ENCODE peak calls at places on chromosomes 1 and 21, in ten cellular contexts. M, U, X, N, T, W, D, J, H and O are unnamed samples.

GRCh38 chr1:242120432-242120831 is 121.5 kb upstream of the MAP1LC3C start:
- DNase-seq in M (no peak), U (no peak), X (no peak), N (no peak), T (no peak), W (no peak), D (no peak), J (no peak), H (no peak), O (no peak)

GRCh38 chr1:59972216-59972924 is 45.8 kb upstream of the CYP2J2 start:
- DNase-seq in M (no peak), U (no peak), X (no peak), N (no peak), T (no peak), W (peak), D (no peak), J (peak), H (no peak), O (no peak)

GRCh38 chr1:220708929-220709801 is 19.0 kb downstream of the C1orf115 start:
- DNase-seq in M (no peak), U (no peak), X (no peak), N (no peak), T (no peak), W (no peak), D (no peak), J (no peak), H (no peak), O (no peak)

GRCh38 chr1:232335261-232335660 is 294.7 kb downstream of the SIPA1L2 start:
- DNase-seq in M (no peak), U (no peak), X (no peak), N (no peak), T (no peak), W (no peak), D (no peak), J (no peak), H (no peak), O (no peak)

GRCh38 chr1:20658166-20658915 is 2.8 kb downstream of the DDOST start:
- DNase-seq in M (no peak), U (no peak), X (no peak), N (no peak), T (peak), W (no peak), D (no peak), J (no peak), H (no peak), O (no peak)

GRCh38 chr1:157117527-157118057 is 18.0 kb upstream of the ETV3L start:
- DNase-seq in M (no peak), U (no peak), X (no peak), N (no peak), T (no peak), W (no peak), D (peak), J (peak), H (no peak), O (no peak)

GRCh38 chr1:172761581-172762025 is 102.7 kb downstream of the FASLG start:
- DNase-seq in M (no peak), U (no peak), X (no peak), N (no peak), T (no peak), W (peak), D (no peak), J (no peak), H (peak), O (peak)

GRCh38 chr1:19698181-19698580 is 33.5 kb downstream of the HTR6 start:
- DNase-seq in M (no peak), U (no peak), X (no peak), N (no peak), T (no peak), W (no peak), D (no peak), J (no peak), H (no peak), O (no peak)

GRCh38 chr1:21724098-21724497 is 54.9 kb upstream of the RAP1GAP start:
- DNase-seq in M (no peak), U (no peak), X (no peak), N (no peak), T (no peak), W (no peak), D (no peak), J (no peak), H (no peak), O (no peak)

GRCh38 chr1:84387480-84388163 is 10.7 kb upstream of the DNASE2B start:
- DNase-seq in M (no peak), U (no peak), X (no peak), N (no peak), T (no peak), W (no peak), D (no peak), J (no peak), H (no peak), O (no peak)

GRCh38 chr1:7644906-7645750 is 126.0 kb upstream of the VAMP3 start:
- DNase-seq in M (no peak), U (no peak), X (no peak), N (no peak), T (peak), W (peak), D (no peak), J (no peak), H (no peak), O (peak)

GRCh38 chr1:213399695-213400094 is 348.7 kb downstream of the RPS6KC1 start:
- DNase-seq in M (no peak), U (no peak), X (no peak), N (no peak), T (no peak), W (no peak), D (no peak), J (no peak), H (no peak), O (no peak)

GRCh38 chr21:42971897-42972275 is 2.5 kb upstream of the PKNOX1 start:
- DNase-seq in M (no peak), U (no peak), X (no peak), N (no peak), T (no peak), W (no peak), D (no peak), J (no peak), H (no peak), O (no peak)

DNA sequence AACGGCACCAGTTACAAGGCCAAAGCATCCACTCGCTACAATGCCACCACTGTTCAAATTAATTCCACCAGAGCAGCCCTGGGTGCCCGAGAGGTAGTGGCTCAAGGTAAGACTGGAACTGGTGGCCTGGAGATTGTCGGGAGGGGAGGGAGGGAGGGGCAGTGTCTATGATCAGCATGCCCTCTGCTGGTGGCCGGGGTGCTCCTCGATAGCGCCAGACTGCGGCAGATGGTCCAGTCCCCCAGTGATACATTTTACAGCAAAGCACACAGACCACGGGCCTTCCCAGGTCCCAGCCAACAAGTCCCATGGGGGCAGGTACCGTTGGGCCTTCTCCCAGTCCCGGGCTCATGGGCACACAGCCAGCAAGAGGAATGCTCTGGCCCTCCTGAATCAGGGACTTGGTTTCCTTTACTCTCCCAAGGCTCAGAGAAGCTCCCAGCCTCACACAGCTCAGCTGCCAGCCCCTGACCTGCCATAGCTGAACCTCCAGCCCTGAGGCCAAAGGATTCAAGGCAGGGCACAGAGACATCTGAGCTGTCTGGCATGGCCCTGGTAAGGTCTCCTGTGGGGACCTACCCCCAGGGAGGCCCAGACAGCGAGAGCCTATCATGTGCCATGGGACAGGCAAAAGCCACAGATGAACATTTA is 15.3 kb downstream of the ACOT7 start:
- DNase-seq in M (no peak), U (no peak), X (no peak), N (no peak), T (no peak), W (no peak), D (no peak), J (no peak), H (no peak), O (no peak)
- TF ChIP-seq CTCF in M (no peak), U (no peak), X (no peak), N (no peak), T (no peak), W (no peak), D (no peak), J (no peak), H (peak), O (no peak)

DNA sequence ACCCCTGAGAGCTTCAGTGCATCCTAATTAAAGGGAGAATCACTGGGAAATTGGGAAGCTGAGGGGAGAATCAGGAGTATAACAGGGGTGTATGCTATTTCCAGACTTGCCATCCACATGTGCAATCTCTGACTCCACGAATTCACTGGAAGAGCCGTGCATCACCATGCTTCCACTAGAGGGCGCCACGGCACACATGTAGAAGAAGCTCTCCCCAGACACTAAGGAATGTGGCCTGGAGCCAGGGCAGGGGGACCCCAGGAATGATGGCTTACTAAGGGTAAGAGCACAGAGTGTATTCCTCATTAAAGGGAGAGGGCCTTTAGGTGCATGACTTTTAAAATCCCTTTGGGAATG is 81.5 kb downstream of the ABCA4 start:
- DNase-seq in M (no peak), U (no peak), X (no peak), N (no peak), T (peak), W (peak), D (peak), J (peak), H (peak), O (peak)
- TF ChIP-seq CTCF in M (peak), U (peak), X (peak), N (peak), T (peak), W (peak), D (peak), J (no peak), H (peak), O (peak)

DNA sequence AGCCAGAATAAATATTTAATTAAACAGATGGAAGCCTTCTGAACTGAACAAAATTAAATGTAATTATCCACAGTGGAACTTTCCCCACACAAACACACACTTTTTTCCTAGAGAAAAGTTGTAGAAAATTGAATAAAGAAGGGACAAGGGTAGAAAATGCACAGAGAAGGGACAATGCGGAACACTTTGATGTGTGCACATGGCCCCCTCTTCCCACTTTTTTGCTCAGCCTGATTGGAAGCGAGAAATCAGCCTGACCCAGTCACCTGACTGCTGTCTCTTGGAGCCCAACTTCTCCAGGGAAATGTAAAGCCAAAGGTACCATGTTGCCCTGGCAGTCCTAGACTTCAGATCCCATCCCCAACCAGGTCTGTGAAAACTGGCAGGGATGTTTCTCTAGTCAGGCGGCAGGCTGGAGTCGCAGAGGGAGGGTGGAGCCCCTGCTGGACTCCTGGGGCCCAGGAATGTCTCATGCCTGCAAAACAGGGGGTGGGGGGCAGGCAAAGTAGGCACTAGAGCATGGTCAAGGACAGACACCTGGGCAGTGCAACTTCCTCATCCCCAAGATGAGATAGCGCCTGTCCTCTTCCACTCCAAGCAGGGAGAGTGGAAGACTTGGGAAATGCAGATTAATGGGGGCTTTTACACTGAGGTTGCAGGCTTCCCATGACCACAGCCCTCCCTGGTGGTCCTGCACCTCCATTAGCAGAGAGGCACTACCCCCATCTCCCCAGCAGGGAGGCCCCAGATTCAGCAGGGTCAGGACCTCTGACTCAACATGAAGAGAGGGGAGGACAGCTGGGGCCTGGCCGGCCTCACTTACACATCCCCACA is 2.8 kb downstream of the CERS2 start:
- DNase-seq in M (no peak), U (no peak), X (no peak), N (no peak), T (no peak), W (no peak), D (no peak), J (no peak), H (no peak), O (no peak)
- TF ChIP-seq CTCF in M (no peak), U (no peak), X (no peak), N (no peak), T (peak), W (no peak), D (peak), J (no peak), H (peak), O (no peak)

GRCh38 chr1:44361478-44361877 is 6.4 kb upstream of the ERI3 start:
- DNase-seq in M (no peak), U (no peak), X (no peak), N (no peak), T (no peak), W (no peak), D (no peak), J (no peak), H (no peak), O (peak)
- TF ChIP-seq CTCF in M (peak), U (peak), X (peak), N (no peak), T (no peak), W (no peak), D (no peak), J (no peak), H (peak), O (no peak)

DNA sequence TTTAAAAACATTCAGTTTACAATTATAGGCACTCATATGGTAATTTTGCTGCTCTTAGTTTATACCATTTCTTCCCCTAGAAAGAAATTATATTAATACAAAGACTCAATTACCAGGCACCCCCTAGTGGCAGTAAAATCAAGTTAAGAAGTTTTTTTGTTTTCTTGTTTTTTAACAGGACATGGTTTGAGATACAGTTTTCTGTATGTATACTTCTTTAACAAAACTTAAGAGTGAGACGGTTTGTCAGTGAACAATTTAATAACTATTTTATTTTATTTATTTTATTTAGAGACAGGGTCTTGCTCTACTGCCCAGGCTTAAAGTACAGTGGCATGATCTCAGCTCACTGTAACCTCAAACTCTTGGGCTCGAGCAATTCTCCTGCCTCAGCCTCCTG is 224.6 kb downstream of the FAF1 start:
- DNase-seq in M (no peak), U (no peak), X (no peak), N (no peak), T (no peak), W (peak), D (no peak), J (no peak), H (no peak), O (peak)
- TF ChIP-seq CTCF in M (peak), U (peak), X (peak), N (peak), T (peak), W (peak), D (peak), J (no peak), H (peak), O (peak)

GRCh38 chr1:53688703-53689102 is 50.3 kb downstream of the GLIS1 start:
- DNase-seq in M (no peak), U (no peak), X (no peak), N (no peak), T (peak), W (no peak), D (no peak), J (no peak), H (no peak), O (peak)
- TF ChIP-seq CTCF in M (no peak), U (no peak), X (no peak), N (no peak), T (peak), W (no peak), D (no peak), J (no peak), H (peak), O (no peak)

GRCh38 chr1:167219646-167220536 is 795 bp upstream of the POU2F1 start:
- DNase-seq in M (peak), U (no peak), X (no peak), N (peak), T (peak), W (peak), D (peak), J (peak), H (peak), O (peak)
- TF ChIP-seq CTCF in M (no peak), U (no peak), X (no peak), N (no peak), T (peak), W (peak), D (no peak), J (no peak), H (peak), O (no peak)

GRCh38 chr1:99738858-99739465 is 27.5 kb downstream of the FRRS1 start:
- DNase-seq in M (no peak), U (no peak), X (no peak), N (no peak), T (no peak), W (no peak), D (no peak), J (no peak), H (no peak), O (no peak)

GRCh38 chr1:99735852-99736251 is 30.6 kb downstream of the FRRS1 start:
- DNase-seq in M (no peak), U (no peak), X (no peak), N (no peak), T (no peak), W (no peak), D (no peak), J (no peak), H (no peak), O (no peak)

GRCh38 chr1:99740141-99740540 is 26.3 kb downstream of the FRRS1 start:
- DNase-seq in M (no peak), U (no peak), X (no peak), N (no peak), T (no peak), W (no peak), D (no peak), J (no peak), H (no peak), O (no peak)

GRCh38 chr1:99731384-99731783 is 35.1 kb downstream of the FRRS1 start:
- DNase-seq in M (no peak), U (no peak), X (peak), N (no peak), T (no peak), W (peak), D (no peak), J (no peak), H (no peak), O (no peak)

DNA sequence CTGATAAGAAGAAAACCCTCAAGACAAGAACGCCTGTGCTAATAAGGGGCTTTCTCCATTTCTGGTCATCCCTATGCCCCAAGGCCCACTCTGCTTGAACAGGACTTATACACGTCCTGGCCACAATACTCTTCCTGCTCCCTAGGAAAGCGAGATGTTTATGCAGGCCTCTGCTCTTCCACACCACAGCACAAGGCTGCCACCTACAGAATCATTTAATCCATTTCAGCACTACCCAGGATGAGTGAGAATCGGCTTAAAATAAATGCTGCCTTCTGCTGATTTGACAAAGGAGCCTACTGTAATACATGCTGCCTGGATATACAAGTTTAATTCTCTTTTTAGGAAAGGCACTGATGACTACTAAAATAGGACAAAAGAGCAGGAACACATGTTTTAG is 29.4 kb downstream of the FRRS1 start:
- DNase-seq in M (peak), U (peak), X (peak), N (no peak), T (peak), W (peak), D (no peak), J (no peak), H (peak), O (peak)
- TF ChIP-seq CTCF in M (peak), U (peak), X (peak), N (peak), T (peak), W (peak), D (no peak), J (no peak), H (peak), O (no peak)